ENCODE peak calls at places on chromosomes 11 and 22, in nine cellular contexts. One of them, this sample, is unnamed.

GRCh38 chr11:1090600-1091331 is 16.1 kb downstream of the MUC2 start:
- DNase-seq in A549: no peak
- DNase-seq in cardiac muscle cell: no peak
- DNase-seq in SJSA1: no peak
- DNase-seq in lower lobe of right lung: peak
- DNase-seq in dorsolateral prefrontal cortex: no peak
- DNase-seq in cardiac fibroblast: no peak
- DNase-seq in psoas muscle: no peak
- DNase-seq in bronchial epithelial cell: no peak
- DNase-seq in this sample: no peak

GRCh38 chr11:19711911-19712280 is 741 bp upstream of the NAV2 start:
- DNase-seq in lower lobe of right lung: peak
- DNase-seq in bronchial epithelial cell: peak
- DNase-seq in cardiac fibroblast: no peak
- DNase-seq in cardiac muscle cell: no peak
- DNase-seq in dorsolateral prefrontal cortex: no peak
- DNase-seq in SJSA1: no peak
- DNase-seq in A549: no peak
- DNase-seq in psoas muscle: no peak
- DNase-seq in this sample: no peak

GRCh38 chr11:2669926-2670469 is 29.8 kb downstream of the KCNQ1OT1 start:
- DNase-seq in SJSA1: no peak
- DNase-seq in psoas muscle: no peak
- DNase-seq in A549: no peak
- DNase-seq in lower lobe of right lung: no peak
- DNase-seq in cardiac fibroblast: no peak
- DNase-seq in cardiac muscle cell: no peak
- DNase-seq in dorsolateral prefrontal cortex: no peak
- DNase-seq in bronchial epithelial cell: no peak
- DNase-seq in this sample: no peak

GRCh38 chr11:34318111-34319037 is 39.4 kb downstream of the ABTB2 start:
- DNase-seq in dorsolateral prefrontal cortex: no peak
- DNase-seq in lower lobe of right lung: no peak
- DNase-seq in cardiac fibroblast: peak
- DNase-seq in cardiac muscle cell: peak
- DNase-seq in SJSA1: peak
- DNase-seq in psoas muscle: no peak
- DNase-seq in bronchial epithelial cell: peak
- DNase-seq in A549: peak
- DNase-seq in this sample: no peak

GRCh38 chr11:118522571-118523072 is 4.7 kb upstream of the TTC36 start:
- DNase-seq in bronchial epithelial cell: peak
- DNase-seq in SJSA1: no peak
- DNase-seq in A549: no peak
- DNase-seq in cardiac fibroblast: peak
- DNase-seq in cardiac muscle cell: peak
- DNase-seq in psoas muscle: no peak
- DNase-seq in lower lobe of right lung: no peak
- DNase-seq in dorsolateral prefrontal cortex: no peak
- DNase-seq in this sample: no peak

GRCh38 chr11:19368726-19369364 is 128.1 kb upstream of the E2F8 start:
- DNase-seq in dorsolateral prefrontal cortex: no peak
- DNase-seq in bronchial epithelial cell: no peak
- DNase-seq in A549: no peak
- DNase-seq in lower lobe of right lung: no peak
- DNase-seq in psoas muscle: no peak
- DNase-seq in cardiac fibroblast: peak
- DNase-seq in cardiac muscle cell: peak
- DNase-seq in SJSA1: no peak
- DNase-seq in this sample: no peak

GRCh38 chr11:57001674-57002401 is 13.1 kb downstream of the OR5AK2 start:
- DNase-seq in psoas muscle: no peak
- DNase-seq in dorsolateral prefrontal cortex: no peak
- DNase-seq in cardiac fibroblast: peak
- DNase-seq in A549: no peak
- DNase-seq in bronchial epithelial cell: no peak
- DNase-seq in SJSA1: no peak
- DNase-seq in cardiac muscle cell: peak
- DNase-seq in lower lobe of right lung: no peak
- DNase-seq in this sample: no peak

GRCh38 chr22:42696331-42696967 is 24.2 kb downstream of the A4GALT start:
- DNase-seq in SJSA1: no peak
- DNase-seq in cardiac fibroblast: no peak
- DNase-seq in psoas muscle: peak
- DNase-seq in cardiac muscle cell: no peak
- DNase-seq in dorsolateral prefrontal cortex: no peak
- DNase-seq in lower lobe of right lung: no peak
- DNase-seq in bronchial epithelial cell: no peak
- DNase-seq in A549: no peak
- DNase-seq in this sample: no peak

GRCh38 chr22:37162221-37163095 is 12.7 kb upstream of the IL2RB start:
- DNase-seq in lower lobe of right lung: no peak
- DNase-seq in A549: no peak
- DNase-seq in bronchial epithelial cell: no peak
- DNase-seq in dorsolateral prefrontal cortex: no peak
- DNase-seq in cardiac fibroblast: no peak
- DNase-seq in cardiac muscle cell: no peak
- DNase-seq in psoas muscle: peak
- DNase-seq in SJSA1: no peak
- DNase-seq in this sample: no peak

GRCh38 chr11:67416416-67417335 is 1.2 kb downstream of the CARNS1 start:
- DNase-seq in cardiac fibroblast: no peak
- DNase-seq in A549: no peak
- DNase-seq in dorsolateral prefrontal cortex: no peak
- DNase-seq in cardiac muscle cell: peak
- DNase-seq in lower lobe of right lung: peak
- DNase-seq in bronchial epithelial cell: peak
- DNase-seq in psoas muscle: no peak
- DNase-seq in SJSA1: no peak
- DNase-seq in this sample: no peak

GRCh38 chr11:124759268-124760204 is 2.6 kb downstream of the ESAM start:
- DNase-seq in SJSA1: no peak
- DNase-seq in lower lobe of right lung: no peak
- DNase-seq in dorsolateral prefrontal cortex: no peak
- DNase-seq in cardiac fibroblast: no peak
- DNase-seq in cardiac muscle cell: peak
- DNase-seq in bronchial epithelial cell: no peak
- DNase-seq in A549: no peak
- DNase-seq in psoas muscle: peak
- DNase-seq in this sample: no peak

GRCh38 chr11:122646549-122647340 is 8.8 kb upstream of the UBASH3B start:
- DNase-seq in A549: no peak
- DNase-seq in bronchial epithelial cell: peak
- DNase-seq in dorsolateral prefrontal cortex: no peak
- DNase-seq in psoas muscle: no peak
- DNase-seq in SJSA1: no peak
- DNase-seq in cardiac fibroblast: peak
- DNase-seq in lower lobe of right lung: no peak
- DNase-seq in cardiac muscle cell: peak
- DNase-seq in this sample: no peak
- H3K4me3 ChIP-seq in A549: no peak
- H3K4me3 ChIP-seq in bronchial epithelial cell: no peak
- H3K4me3 ChIP-seq in dorsolateral prefrontal cortex: no peak
- H3K4me3 ChIP-seq in psoas muscle: no peak
- H3K4me3 ChIP-seq in SJSA1: no peak
- H3K4me3 ChIP-seq in cardiac fibroblast: no peak
- H3K4me3 ChIP-seq in lower lobe of right lung: no peak
- H3K4me3 ChIP-seq in cardiac muscle cell: no peak
- H3K4me3 ChIP-seq in this sample: no peak

GRCh38 chr22:44838316-44839016 is 86.1 kb downstream of the ARHGAP8 start:
- DNase-seq in A549: no peak
- DNase-seq in bronchial epithelial cell: no peak
- DNase-seq in psoas muscle: peak
- DNase-seq in dorsolateral prefrontal cortex: no peak
- DNase-seq in lower lobe of right lung: no peak
- DNase-seq in cardiac fibroblast: no peak
- DNase-seq in SJSA1: no peak
- DNase-seq in cardiac muscle cell: no peak
- DNase-seq in this sample: no peak

GRCh38 chr22:44839061-44839460 is 86.7 kb downstream of the ARHGAP8 start:
- DNase-seq in cardiac muscle cell: no peak
- DNase-seq in dorsolateral prefrontal cortex: no peak
- DNase-seq in cardiac fibroblast: no peak
- DNase-seq in bronchial epithelial cell: no peak
- DNase-seq in SJSA1: no peak
- DNase-seq in A549: no peak
- DNase-seq in lower lobe of right lung: no peak
- DNase-seq in psoas muscle: no peak
- DNase-seq in this sample: no peak

GRCh38 chr22:44840611-44841322 is 88.4 kb downstream of the ARHGAP8 start:
- DNase-seq in cardiac muscle cell: no peak
- DNase-seq in bronchial epithelial cell: no peak
- DNase-seq in psoas muscle: peak
- DNase-seq in A549: no peak
- DNase-seq in cardiac fibroblast: no peak
- DNase-seq in dorsolateral prefrontal cortex: no peak
- DNase-seq in SJSA1: no peak
- DNase-seq in lower lobe of right lung: no peak
- DNase-seq in this sample: no peak

GRCh38 chr22:44837481-44837880 is 85.1 kb downstream of the ARHGAP8 start:
- DNase-seq in A549: no peak
- DNase-seq in SJSA1: no peak
- DNase-seq in lower lobe of right lung: no peak
- DNase-seq in psoas muscle: peak
- DNase-seq in cardiac muscle cell: no peak
- DNase-seq in bronchial epithelial cell: no peak
- DNase-seq in cardiac fibroblast: no peak
- DNase-seq in dorsolateral prefrontal cortex: no peak
- DNase-seq in this sample: no peak

GRCh38 chr22:44839721-44840120 is 87.3 kb downstream of the ARHGAP8 start:
- DNase-seq in cardiac fibroblast: no peak
- DNase-seq in SJSA1: no peak
- DNase-seq in dorsolateral prefrontal cortex: no peak
- DNase-seq in cardiac muscle cell: no peak
- DNase-seq in bronchial epithelial cell: no peak
- DNase-seq in psoas muscle: no peak
- DNase-seq in lower lobe of right lung: no peak
- DNase-seq in A549: no peak
- DNase-seq in this sample: no peak
- H3K4me3 ChIP-seq in cardiac fibroblast: no peak
- H3K4me3 ChIP-seq in SJSA1: no peak
- H3K4me3 ChIP-seq in dorsolateral prefrontal cortex: no peak
- H3K4me3 ChIP-seq in cardiac muscle cell: no peak
- H3K4me3 ChIP-seq in bronchial epithelial cell: no peak
- H3K4me3 ChIP-seq in psoas muscle: no peak
- H3K4me3 ChIP-seq in lower lobe of right lung: no peak
- H3K4me3 ChIP-seq in A549: no peak
- H3K4me3 ChIP-seq in this sample: no peak

GRCh38 chr11:17720796-17721171 is 1.4 kb downstream of the MYOD1 start:
- DNase-seq in psoas muscle: peak
- DNase-seq in lower lobe of right lung: no peak
- DNase-seq in dorsolateral prefrontal cortex: no peak
- DNase-seq in cardiac fibroblast: no peak
- DNase-seq in bronchial epithelial cell: no peak
- DNase-seq in A549: no peak
- DNase-seq in cardiac muscle cell: no peak
- DNase-seq in SJSA1: no peak
- DNase-seq in this sample: no peak
- H3K4me3 ChIP-seq in psoas muscle: peak
- H3K4me3 ChIP-seq in lower lobe of right lung: no peak
- H3K4me3 ChIP-seq in dorsolateral prefrontal cortex: peak
- H3K4me3 ChIP-seq in cardiac fibroblast: no peak
- H3K4me3 ChIP-seq in bronchial epithelial cell: no peak
- H3K4me3 ChIP-seq in A549: peak
- H3K4me3 ChIP-seq in cardiac muscle cell: no peak
- H3K4me3 ChIP-seq in SJSA1: no peak
- H3K4me3 ChIP-seq in this sample: no peak

GRCh38 chr11:35525501-35526175 is at the start of gene PAMR1:
- DNase-seq in dorsolateral prefrontal cortex: no peak
- DNase-seq in cardiac fibroblast: peak
- DNase-seq in SJSA1: peak
- DNase-seq in lower lobe of right lung: peak
- DNase-seq in A549: no peak
- DNase-seq in bronchial epithelial cell: peak
- DNase-seq in cardiac muscle cell: peak
- DNase-seq in psoas muscle: peak
- DNase-seq in this sample: no peak

GRCh38 chr11:35523351-35523768 is 2.1 kb downstream of the PAMR1 start:
- DNase-seq in cardiac muscle cell: no peak
- DNase-seq in bronchial epithelial cell: no peak
- DNase-seq in cardiac fibroblast: peak
- DNase-seq in dorsolateral prefrontal cortex: no peak
- DNase-seq in lower lobe of right lung: no peak
- DNase-seq in A549: no peak
- DNase-seq in SJSA1: peak
- DNase-seq in psoas muscle: no peak
- DNase-seq in this sample: no peak

GRCh38 chr11:35523861-35524260 is 1.6 kb downstream of the PAMR1 start:
- DNase-seq in cardiac muscle cell: no peak
- DNase-seq in A549: no peak
- DNase-seq in psoas muscle: no peak
- DNase-seq in bronchial epithelial cell: no peak
- DNase-seq in lower lobe of right lung: no peak
- DNase-seq in SJSA1: no peak
- DNase-seq in dorsolateral prefrontal cortex: no peak
- DNase-seq in cardiac fibroblast: no peak
- DNase-seq in this sample: no peak

GRCh38 chr11:35526370-35526792 is 965 bp upstream of the PAMR1 start:
- DNase-seq in psoas muscle: no peak
- DNase-seq in A549: no peak
- DNase-seq in lower lobe of right lung: no peak
- DNase-seq in dorsolateral prefrontal cortex: no peak
- DNase-seq in SJSA1: no peak
- DNase-seq in cardiac muscle cell: no peak
- DNase-seq in cardiac fibroblast: peak
- DNase-seq in bronchial epithelial cell: no peak
- DNase-seq in this sample: no peak

GRCh38 chr11:35524780-35525179 is 636 bp downstream of the PAMR1 start:
- DNase-seq in SJSA1: no peak
- DNase-seq in A549: no peak
- DNase-seq in cardiac muscle cell: peak
- DNase-seq in cardiac fibroblast: peak
- DNase-seq in bronchial epithelial cell: peak
- DNase-seq in psoas muscle: no peak
- DNase-seq in dorsolateral prefrontal cortex: no peak
- DNase-seq in lower lobe of right lung: no peak
- DNase-seq in this sample: no peak
- H3K4me3 ChIP-seq in SJSA1: peak
- H3K4me3 ChIP-seq in A549: no peak
- H3K4me3 ChIP-seq in cardiac muscle cell: no peak
- H3K4me3 ChIP-seq in cardiac fibroblast: peak
- H3K4me3 ChIP-seq in bronchial epithelial cell: no peak
- H3K4me3 ChIP-seq in psoas muscle: peak
- H3K4me3 ChIP-seq in dorsolateral prefrontal cortex: peak
- H3K4me3 ChIP-seq in lower lobe of right lung: peak
- H3K4me3 ChIP-seq in this sample: peak